ENCODE peak calls at places on chromosomes 6 and 20, in ten cellular contexts. L is neural progenitor cell, M is foreskin fibroblast, U is B cell, V is progenitor cell of endocrine pancreas, J is fibroblast of mammary gland, P is neural crest cell, T is MCF 10A, G is PC-3, B is cardiac muscle cell. K is an unnamed sample.

GRCh38 chr6:136318676-136319075 is 29.0 kb upstream of the BCLAF1 start:
- DNase-seq in L (no peak), M (peak), U (no peak), V (no peak), J (peak), P (no peak), T (no peak), G (no peak), B (no peak), K (no peak)

GRCh38 chr6:80029442-80029841 is 25.0 kb downstream of the TTK start:
- DNase-seq in L (no peak), M (no peak), U (no peak), V (no peak), J (peak), P (no peak), T (no peak), G (no peak), B (no peak), K (no peak)

GRCh38 chr20:1491891-1492642 is 847 bp upstream of the SIRPB2 start:
- DNase-seq in L (no peak), M (no peak), U (no peak), V (no peak), J (no peak), P (no peak), T (no peak), G (peak), B (peak), K (no peak)

GRCh38 chr20:22453244-22454080 is 130.9 kb downstream of the FOXA2 start:
- DNase-seq in L (peak), M (peak), U (no peak), V (no peak), J (peak), P (no peak), T (peak), G (peak), B (peak), K (peak)

GRCh38 chr20:25006431-25007167 is 14.0 kb upstream of the APMAP start:
- DNase-seq in L (no peak), M (no peak), U (no peak), V (no peak), J (no peak), P (no peak), T (no peak), G (no peak), B (no peak), K (no peak)

GRCh38 chr6:39523987-39524386 is 201.2 kb downstream of the KIF6 start:
- DNase-seq in L (no peak), M (no peak), U (no peak), V (no peak), J (no peak), P (no peak), T (no peak), G (no peak), B (no peak), K (no peak)

GRCh38 chr20:3233991-3234498 is 4.9 kb downstream of the SLC4A11 start:
- DNase-seq in L (no peak), M (no peak), U (no peak), V (no peak), J (no peak), P (no peak), T (no peak), G (no peak), B (no peak), K (no peak)

GRCh38 chr6:1110164-1110563 is 201.7 kb upstream of the FOXQ1 start:
- DNase-seq in L (no peak), M (peak), U (no peak), V (no peak), J (no peak), P (no peak), T (no peak), G (peak), B (no peak), K (no peak)

GRCh38 chr6:28673800-28674671 is 148.4 kb downstream of the GPX5 start:
- DNase-seq in L (peak), M (peak), U (no peak), V (peak), J (peak), P (peak), T (peak), G (peak), B (peak), K (peak)

GRCh38 chr20:44618318-44618731 is 33.2 kb downstream of the ADA start:
- DNase-seq in L (no peak), M (no peak), U (no peak), V (no peak), J (no peak), P (no peak), T (no peak), G (no peak), B (no peak), K (no peak)

GRCh38 chr6:1404066-1404712 is 14.8 kb downstream of the FOXF2 start:
- DNase-seq in L (no peak), M (peak), U (no peak), V (no peak), J (peak), P (no peak), T (no peak), G (no peak), B (peak), K (no peak)

GRCh38 chr6:40723967-40724366 is 136.8 kb upstream of the LRFN2 start:
- DNase-seq in L (no peak), M (no peak), U (no peak), V (no peak), J (peak), P (no peak), T (no peak), G (no peak), B (no peak), K (no peak)

GRCh38 chr6:18513253-18513798 is 126.2 kb downstream of the RNF144B start:
- DNase-seq in L (no peak), M (no peak), U (no peak), V (no peak), J (no peak), P (no peak), T (no peak), G (no peak), B (no peak), K (no peak)

GRCh38 chr6:22132662-22133061 is 164.2 kb downstream of the PRL start:
- DNase-seq in L (no peak), M (no peak), U (no peak), V (no peak), J (no peak), P (no peak), T (no peak), G (no peak), B (no peak), K (no peak)

GRCh38 chr6:90284236-90284744 is 12.4 kb downstream of the BACH2 start:
- DNase-seq in L (peak), M (peak), U (no peak), V (no peak), J (peak), P (no peak), T (peak), G (peak), B (peak), K (peak)

GRCh38 chr6:160101262-160102205 is 20.1 kb upstream of the SLC22A1 start:
- DNase-seq in L (no peak), M (no peak), U (no peak), V (no peak), J (no peak), P (no peak), T (no peak), G (no peak), B (peak), K (no peak)

GRCh38 chr20:13877789-13878188 is 93.0 kb downstream of the NDUFAF5 start:
- DNase-seq in L (no peak), M (peak), U (no peak), V (no peak), J (no peak), P (no peak), T (no peak), G (no peak), B (no peak), K (no peak)

GRCh38 chr6:152277826-152278247 is 359.3 kb downstream of the SYNE1 start:
- DNase-seq in L (no peak), M (no peak), U (no peak), V (peak), J (no peak), P (no peak), T (no peak), G (no peak), B (no peak), K (no peak)

GRCh38 chr6:168078943-168079405 is at the start of gene FRMD1:
- DNase-seq in L (no peak), M (no peak), U (no peak), V (no peak), J (no peak), P (no peak), T (no peak), G (no peak), B (no peak), K (no peak)

GRCh38 chr6:33392168-33392947 is 735 bp downstream of the KIFC1 start:
- DNase-seq in L (peak), M (peak), U (no peak), V (no peak), J (peak), P (no peak), T (no peak), G (peak), B (peak), K (peak)

GRCh38 chr20:46562009-46562372 is 11.5 kb upstream of the OCSTAMP start:
- DNase-seq in L (no peak), M (no peak), U (no peak), V (no peak), J (no peak), P (no peak), T (no peak), G (no peak), B (no peak), K (no peak)

GRCh38 chr6:47651505-47651944 is 46.9 kb upstream of the ADGRF4 start:
- DNase-seq in L (no peak), M (peak), U (no peak), V (no peak), J (peak), P (no peak), T (peak), G (peak), B (peak), K (peak)

GRCh38 chr20:22556565-22557056 is 27.8 kb downstream of the FOXA2 start:
- DNase-seq in L (no peak), M (no peak), U (no peak), V (no peak), J (no peak), P (no peak), T (no peak), G (no peak), B (no peak), K (no peak)

GRCh38 chr6:52994031-52994788 is 874 bp downstream of the GSTA4 start:
- DNase-seq in L (peak), M (peak), U (no peak), V (no peak), J (peak), P (peak), T (peak), G (peak), B (peak), K (peak)

GRCh38 chr6:134750669-134751068 is 199.2 kb downstream of the ALDH8A1 start:
- DNase-seq in L (no peak), M (peak), U (no peak), V (no peak), J (peak), P (no peak), T (no peak), G (no peak), B (no peak), K (no peak)

GRCh38 chr6:71480577-71480976 is 192.0 kb downstream of the OGFRL1 start:
- DNase-seq in L (no peak), M (no peak), U (no peak), V (no peak), J (no peak), P (no peak), T (no peak), G (no peak), B (no peak), K (no peak)

GRCh38 chr6:71481021-71481420 is 192.4 kb downstream of the OGFRL1 start:
- DNase-seq in L (no peak), M (peak), U (no peak), V (no peak), J (peak), P (no peak), T (no peak), G (no peak), B (no peak), K (no peak)

GRCh38 chr6:71486466-71486865 is 197.9 kb downstream of the OGFRL1 start:
- DNase-seq in L (no peak), M (peak), U (no peak), V (no peak), J (peak), P (no peak), T (no peak), G (no peak), B (no peak), K (no peak)

GRCh38 chr6:71481801-71482200 is 193.2 kb downstream of the OGFRL1 start:
- DNase-seq in L (no peak), M (no peak), U (no peak), V (no peak), J (no peak), P (no peak), T (no peak), G (no peak), B (no peak), K (no peak)

DNA sequence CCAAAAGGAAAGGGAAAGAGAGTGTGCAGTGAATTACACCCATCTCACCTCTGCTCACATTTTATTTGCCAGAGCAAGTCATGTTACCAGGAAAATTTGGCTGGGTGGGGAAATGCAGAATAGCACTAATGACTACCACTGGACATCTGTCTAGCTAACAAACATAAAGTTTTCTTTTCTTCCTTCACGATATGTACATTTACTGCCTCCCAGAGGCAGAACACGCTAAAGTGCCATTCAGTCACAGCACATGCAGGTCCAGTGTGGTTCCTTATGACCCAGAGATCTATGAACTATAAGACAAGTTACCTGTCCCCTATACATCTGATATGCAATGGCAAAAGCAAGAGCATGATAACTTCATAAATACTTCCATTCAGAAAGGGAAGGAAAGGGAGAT is 194.1 kb downstream of the OGFRL1 start:
- DNase-seq in L (no peak), M (peak), U (no peak), V (no peak), J (peak), P (no peak), T (peak), G (peak), B (peak), K (peak)
- TF ChIP-seq CTCF in L (no peak), M (peak), U (no peak), V (no peak), J (peak), P (no peak), T (peak), G (peak), B (peak), K (peak)

DNA sequence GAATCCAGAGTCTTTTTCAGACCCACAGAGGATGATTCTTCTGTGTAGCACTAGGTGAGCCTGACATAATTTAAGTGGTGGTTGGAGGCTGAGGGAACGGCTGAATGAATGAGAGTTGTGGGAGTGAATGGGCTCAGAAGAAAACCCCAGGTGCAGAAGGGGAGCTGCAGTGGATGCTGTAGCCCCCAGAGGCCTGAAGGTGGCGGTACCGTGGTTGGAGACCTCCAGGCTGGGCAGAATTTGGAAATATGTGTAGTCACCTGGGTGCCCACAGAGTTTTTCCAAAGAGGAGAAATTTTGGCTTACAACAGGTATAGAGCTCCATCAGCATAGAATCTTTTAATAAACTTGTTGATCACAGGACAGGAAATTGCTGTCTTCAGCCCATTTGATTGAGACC is 6.5 kb upstream of the RAET1G start:
- DNase-seq in L (peak), M (no peak), U (no peak), V (no peak), J (no peak), P (no peak), T (no peak), G (peak), B (no peak), K (no peak)
- TF ChIP-seq CTCF in L (peak), M (peak), U (peak), V (peak), J (peak), P (peak), T (peak), G (peak), B (peak), K (peak)

GRCh38 chr6:36873115-36873514 is 1.5 kb downstream of the PPIL1 start:
- DNase-seq in L (no peak), M (no peak), U (no peak), V (no peak), J (no peak), P (no peak), T (no peak), G (no peak), B (no peak), K (no peak)

GRCh38 chr6:36874443-36875249 is at the start of gene PPIL1:
- DNase-seq in L (peak), M (peak), U (peak), V (peak), J (peak), P (peak), T (peak), G (peak), B (peak), K (peak)

GRCh38 chr6:36875250-36875633 is 639 bp upstream of the PPIL1 start:
- DNase-seq in L (no peak), M (no peak), U (no peak), V (no peak), J (no peak), P (no peak), T (no peak), G (no peak), B (no peak), K (no peak)

GRCh38 chr6:36874016-36874442 is 574 bp downstream of the PPIL1 start:
- DNase-seq in L (no peak), M (peak), U (no peak), V (no peak), J (peak), P (no peak), T (peak), G (peak), B (peak), K (peak)

DNA sequence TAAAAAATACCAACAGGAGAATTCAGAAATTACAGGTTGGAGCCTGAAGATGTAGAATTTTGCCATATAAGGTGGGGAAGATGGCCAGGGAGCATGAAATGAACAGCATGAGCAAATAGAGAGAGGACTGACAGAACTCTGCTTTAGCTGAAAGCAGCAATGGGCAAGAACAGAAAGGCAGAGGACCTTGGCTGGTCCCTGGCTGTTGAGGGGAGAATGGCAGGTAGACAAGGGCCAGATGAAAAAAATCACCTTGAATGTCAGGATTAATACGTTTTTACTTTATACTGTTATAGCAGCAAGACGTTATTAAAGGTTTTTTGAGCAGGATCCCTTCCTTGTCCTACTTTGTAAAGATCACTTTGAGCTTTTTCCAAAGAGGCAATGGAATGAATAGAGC is 991 bp downstream of the PPIL1 start:
- DNase-seq in L (no peak), M (no peak), U (no peak), V (no peak), J (no peak), P (no peak), T (peak), G (peak), B (no peak), K (peak)
- TF ChIP-seq CTCF in L (peak), M (no peak), U (no peak), V (peak), J (no peak), P (no peak), T (no peak), G (peak), B (no peak), K (peak)

GRCh38 chr6:141788096-141788495 is 344.6 kb upstream of the GJE1 start:
- DNase-seq in L (no peak), M (no peak), U (no peak), V (no peak), J (no peak), P (no peak), T (no peak), G (no peak), B (no peak), K (peak)

GRCh38 chr6:141790921-141791320 is 341.8 kb upstream of the GJE1 start:
- DNase-seq in L (no peak), M (no peak), U (no peak), V (no peak), J (no peak), P (no peak), T (no peak), G (no peak), B (no peak), K (no peak)
- TF ChIP-seq CTCF in L (no peak), M (no peak), U (no peak), V (no peak), J (no peak), P (peak), T (no peak), G (no peak), B (no peak), K (no peak)

GRCh38 chr6:108113557-108114519 is 39.3 kb upstream of the OSTM1 start:
- DNase-seq in L (peak), M (peak), U (peak), V (peak), J (peak), P (peak), T (peak), G (peak), B (peak), K (peak)
- TF ChIP-seq CTCF in L (peak), M (peak), U (peak), V (peak), J (peak), P (peak), T (peak), G (peak), B (peak), K (peak)

GRCh38 chr6:149963462-149964242 is at the start of gene ULBP1:
- DNase-seq in L (peak), M (peak), U (peak), V (no peak), J (peak), P (peak), T (no peak), G (peak), B (peak), K (peak)
- TF ChIP-seq CTCF in L (no peak), M (peak), U (no peak), V (no peak), J (no peak), P (no peak), T (no peak), G (no peak), B (peak), K (peak)

DNA sequence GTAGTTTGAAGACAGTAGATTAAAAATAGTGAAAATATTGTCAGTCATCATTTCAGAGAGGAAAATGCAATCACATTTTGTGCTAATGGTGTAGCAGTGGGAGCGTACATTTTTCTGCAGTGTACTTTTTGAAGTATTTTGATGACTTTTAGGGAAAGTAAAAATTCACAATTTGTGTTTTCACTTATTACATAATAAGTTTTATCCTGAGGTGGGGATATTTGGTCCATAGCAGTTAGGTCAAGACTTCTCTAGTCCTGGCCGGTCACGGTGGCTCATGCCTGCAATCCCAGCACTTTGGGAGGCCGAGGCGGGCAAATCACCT is 122.3 kb downstream of the SASH1 start:
- DNase-seq in L (no peak), M (no peak), U (no peak), V (no peak), J (no peak), P (no peak), T (no peak), G (no peak), B (no peak), K (no peak)
- TF ChIP-seq CTCF in L (no peak), M (no peak), U (peak), V (no peak), J (no peak), P (no peak), T (no peak), G (no peak), B (no peak), K (no peak)

DNA sequence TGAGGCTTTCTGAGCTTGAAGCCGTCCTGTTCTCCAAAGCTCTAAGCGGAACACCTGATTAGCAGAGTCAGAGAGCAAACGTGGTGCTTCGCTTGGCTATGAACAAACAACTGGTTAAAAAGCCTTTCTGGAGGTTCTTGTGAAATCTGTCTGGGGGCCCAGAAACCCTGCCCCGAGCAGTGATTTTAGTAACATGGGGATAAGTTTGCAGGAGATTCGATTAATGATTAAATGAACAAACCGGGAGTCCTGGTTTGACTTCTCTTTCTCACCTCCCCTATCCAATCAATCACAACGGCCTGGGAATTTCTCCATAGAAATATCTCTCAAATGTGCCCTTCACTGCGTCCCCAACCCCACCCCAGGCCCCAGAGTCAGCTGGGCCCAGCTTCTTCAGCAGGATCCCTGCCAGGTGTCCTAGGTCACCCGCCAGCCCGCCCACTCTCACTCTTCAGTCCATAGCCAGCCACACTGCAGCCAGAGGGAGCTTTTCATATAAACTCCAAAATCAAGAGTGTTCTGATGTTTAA is 43.6 kb downstream of the ZDHHC14 start:
- DNase-seq in L (no peak), M (no peak), U (no peak), V (no peak), J (no peak), P (no peak), T (no peak), G (no peak), B (no peak), K (no peak)
- TF ChIP-seq CTCF in L (no peak), M (no peak), U (no peak), V (no peak), J (no peak), P (no peak), T (no peak), G (no peak), B (no peak), K (no peak)

GRCh38 chr20:64053841-64054661 is 4.6 kb upstream of the SOX18 start:
- DNase-seq in L (peak), M (peak), U (no peak), V (no peak), J (no peak), P (no peak), T (peak), G (peak), B (peak), K (no peak)
- TF ChIP-seq CTCF in L (peak), M (peak), U (no peak), V (peak), J (no peak), P (no peak), T (no peak), G (peak), B (peak), K (no peak)